ENCODE peak calls at places on chromosomes 4 and X, in six cellular contexts. H is tibial artery, K is suprapubic skin, R is cardiac muscle cell, U is ascending aorta, L is testis. F is an unnamed sample.

GRCh38 chr4:78774395-78774794 is 1.8 kb upstream of the BMP2K start:
- DNase-seq in H (no peak), K (no peak), R (no peak), U (no peak), L (no peak), F (no peak)

GRCh38 chrX:153910446-153910845 is 6.0 kb downstream of the AVPR2 start:
- DNase-seq in H (no peak), K (no peak), R (no peak), U (no peak), L (no peak), F (no peak)

GRCh38 chr4:140223056-140223810 is 69.2 kb upstream of the MAML3 start:
- DNase-seq in H (no peak), K (no peak), R (no peak), U (no peak), L (no peak), F (no peak)

GRCh38 chrX:119734897-119735339 is 23.5 kb upstream of the SOWAHD start:
- DNase-seq in H (peak; percentile 45), K (no peak), R (no peak), U (no peak), L (peak; percentile 47), F (no peak)

GRCh38 chrX:74781507-74782034 is 143.7 kb downstream of the NEXMIF start:
- DNase-seq in H (no peak), K (no peak), R (no peak), U (no peak), L (no peak), F (no peak)

GRCh38 chr4:94489075-94489474 is 37.3 kb downstream of the PDLIM5 start:
- DNase-seq in H (no peak), K (no peak), R (no peak), U (no peak), L (no peak), F (no peak)

GRCh38 chrX:14920196-14920595 is 47.0 kb downstream of the MOSPD2 start:
- DNase-seq in H (no peak), K (no peak), R (no peak), U (no peak), L (no peak), F (no peak)

GRCh38 chrX:151393514-151393913 is 3.5 kb upstream of the VMA21 start:
- DNase-seq in H (no peak), K (no peak), R (no peak), U (no peak), L (no peak), F (no peak)

GRCh38 chr4:139556071-139556734 is at the start of gene SETD7:
- DNase-seq in H (peak; percentile 77), K (peak; percentile 90), R (peak; percentile 72), U (peak; percentile 43), L (peak; percentile 84), F (peak; percentile 80)

GRCh38 chr4:139920552-139920951 is 233.4 kb downstream of the MAML3 start:
- DNase-seq in H (no peak), K (no peak), R (no peak), U (no peak), L (no peak), F (no peak)

GRCh38 chrX:102339312-102340298 is 92.6 kb downstream of the NXF2 start:
- DNase-seq in H (no peak), K (peak; percentile 24), R (no peak), U (no peak), L (no peak), F (no peak)

GRCh38 chr4:152094851-152095700 is 334.3 kb upstream of the GATB start:
- DNase-seq in H (no peak), K (no peak), R (no peak), U (no peak), L (no peak), F (peak; percentile 33)

GRCh38 chrX:119942831-119943184 is 743 bp downstream of the NKAP start:
- DNase-seq in H (no peak), K (no peak), R (no peak), U (no peak), L (no peak), F (no peak)

GRCh38 chrX:112734250-112734649 is 54.5 kb upstream of the LHFPL1 start:
- DNase-seq in H (peak; percentile 20), K (no peak), R (no peak), U (no peak), L (peak; percentile 13), F (no peak)

GRCh38 chr4:83370640-83370906 is 35.9 kb upstream of the HPSE start:
- DNase-seq in H (no peak), K (no peak), R (no peak), U (no peak), L (no peak), F (no peak)

GRCh38 chr4:85431881-85432280 is 43.1 kb upstream of the ARHGAP24 start:
- DNase-seq in H (no peak), K (no peak), R (peak; percentile 63), U (no peak), L (no peak), F (no peak)

GRCh38 chr4:179530953-179531352 is 2088.7 kb upstream of the AGA start:
- DNase-seq in H (no peak), K (no peak), R (no peak), U (no peak), L (no peak), F (no peak)

GRCh38 chrX:18010251-18010650 is 149.2 kb upstream of the RAI2 start:
- DNase-seq in H (no peak), K (no peak), R (no peak), U (no peak), L (no peak), F (no peak)

GRCh38 chr4:188372051-188372450 is 232.8 kb downstream of the TRIML1 start:
- DNase-seq in H (no peak), K (no peak), R (no peak), U (no peak), L (no peak), F (no peak)

GRCh38 chr4:65943076-65943475 is 272.8 kb upstream of the EPHA5 start:
- DNase-seq in H (no peak), K (no peak), R (peak; percentile 89), U (no peak), L (no peak), F (no peak)

GRCh38 chr4:136002316-136002715 is 1530.0 kb downstream of the PCDH18 start:
- DNase-seq in H (no peak), K (no peak), R (no peak), U (no peak), L (no peak), F (no peak)

GRCh38 chr4:173025131-173025530 is 143.5 kb upstream of the GALNT7 start:
- DNase-seq in H (peak; percentile 35), K (no peak), R (peak; percentile 80), U (no peak), L (peak; percentile 83), F (peak; percentile 71)

GRCh38 chr4:96073446-96073845 is 233.6 kb downstream of the PDHA2 start:
- DNase-seq in H (no peak), K (no peak), R (no peak), U (no peak), L (no peak), F (no peak)

GRCh38 chrX:24387724-24388123 is 27.3 kb downstream of the SUPT20HL1 start:
- DNase-seq in H (no peak), K (no peak), R (no peak), U (no peak), L (no peak), F (no peak)

GRCh38 chrX:69968956-69969355 is 80.8 kb downstream of the AWAT2 start:
- DNase-seq in H (peak; percentile 20), K (no peak), R (no peak), U (no peak), L (no peak), F (no peak)

GRCh38 chrX:20144491-20144890 is 2.9 kb upstream of the EIF1AX start:
- DNase-seq in H (no peak), K (no peak), R (no peak), U (no peak), L (no peak), F (no peak)

GRCh38 chr4:139599076-139599475 is 43.1 kb upstream of the SETD7 start:
- DNase-seq in H (no peak), K (no peak), R (no peak), U (no peak), L (no peak), F (no peak)

GRCh38 chrX:78024349-78025108 is 55.1 kb upstream of the PGAM4 start:
- DNase-seq in H (peak; percentile 20), K (no peak), R (no peak), U (no peak), L (no peak), F (peak; percentile 77)

GRCh38 chrX:118974088-118974907 is at the start of gene LONRF3:
- DNase-seq in H (peak; percentile 86), K (peak; percentile 90), R (peak; percentile 13), U (peak; percentile 47), L (peak; percentile 89), F (peak; percentile 80)

GRCh38 chrX:122739770-122740169 is 444.3 kb upstream of the GRIA3 start:
- DNase-seq in H (no peak), K (no peak), R (no peak), U (no peak), L (no peak), F (no peak)

GRCh38 chr4:28926156-28926555 is 1794.0 kb upstream of the PCDH7 start:
- DNase-seq in H (no peak), K (no peak), R (no peak), U (no peak), L (no peak), F (no peak)

GRCh38 chr4:149910604-149911367 is 95.1 kb upstream of the IQCM start:
- DNase-seq in H (no peak), K (no peak), R (no peak), U (no peak), L (no peak), F (peak; percentile 60)
- H3K4me3 ChIP-seq in H (no peak overlapping the region), K (no peak overlapping the region), R (no peak overlapping the region), U (no peak overlapping the region), L (no peak overlapping the region), F (no peak overlapping the region)

GRCh38 chr4:6616087-6616995 is 24.1 kb upstream of the MRFAP1 start:
- DNase-seq in H (no peak), K (no peak), R (no peak), U (no peak), L (no peak), F (no peak)
- TF ChIP-seq CTCF in H (no peak), K (no peak), R (no peak), U (no peak), L (no peak), F (no peak)

GRCh38 chr4:3112241-3112978 is 37.9 kb downstream of the HTT start:
- DNase-seq in H (no peak), K (no peak), R (no peak), U (no peak), L (no peak), F (no peak)
- H3K36me3 ChIP-seq in H (peaks cover 47% of the 10 kb centered on the region), K (peaks cover 65% of the 10 kb centered on the region), R (peaks cover 41% of the 10 kb centered on the region), U (peaks cover 46% of the 10 kb centered on the region), L (no peaks in the 10 kb centered on the region), F (peaks cover 21% of the 10 kb centered on the region)

GRCh38 chr4:70956570-70957210 is 36.8 kb upstream of the DCK start:
- DNase-seq in H (no peak), K (no peak), R (no peak), U (no peak), L (no peak), F (no peak)

GRCh38 chr4:70954032-70954431 is 39.4 kb upstream of the DCK start:
- DNase-seq in H (no peak), K (no peak), R (no peak), U (no peak), L (no peak), F (no peak)

DNA sequence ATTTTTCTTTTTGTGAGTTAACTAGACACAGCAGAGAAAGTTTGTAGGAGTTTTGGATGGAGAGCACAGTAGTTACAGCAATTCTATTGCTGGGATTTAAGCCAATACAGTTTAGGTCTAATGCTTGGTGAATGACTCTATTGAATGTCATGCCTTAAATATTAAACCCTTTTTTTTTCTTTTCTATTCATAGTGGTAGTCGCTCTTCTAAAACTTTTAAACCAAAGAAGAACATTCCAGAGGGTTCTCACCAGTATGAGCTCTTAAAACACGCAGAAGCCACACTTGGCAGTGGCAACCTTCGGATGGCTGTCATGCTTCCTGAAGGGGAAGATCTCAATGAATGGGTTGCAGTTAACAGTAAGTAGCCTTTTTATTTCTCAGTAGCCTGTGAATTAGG is 34.8 kb upstream of the DCK start:
- DNase-seq in H (no peak), K (no peak), R (no peak), U (no peak), L (no peak), F (no peak)
- H3K4me3 ChIP-seq in H (no peak overlapping the region), K (no peak overlapping the region), R (no peak overlapping the region), U (no peak overlapping the region), L (no peak overlapping the region), F (no peak overlapping the region)

F was measured in colonic mucosa.